ENCODE peak calls at places on chromosomes 11 and 22, in six cellular contexts. One of them, this sample, is unnamed.

GRCh38 chr11:18633256-18634139 is 644 bp downstream of the SPTY2D1 start:
- DNase-seq in GM12891: peak
- DNase-seq in K562: no peak
- DNase-seq in H1: no peak
- DNase-seq in HepG2: no peak
- DNase-seq in GM12878: peak
- DNase-seq in this sample: no peak

GRCh38 chr11:69138265-69138664 is 17.5 kb upstream of the SMIM38 start:
- DNase-seq in GM12891: no peak
- DNase-seq in K562: no peak
- DNase-seq in GM12878: no peak
- DNase-seq in H1: peak
- DNase-seq in HepG2: no peak
- DNase-seq in this sample: no peak

GRCh38 chr11:120344302-120345004 is 8.2 kb downstream of the ARHGEF12 start:
- DNase-seq in HepG2: no peak
- DNase-seq in GM12878: peak
- DNase-seq in GM12891: peak
- DNase-seq in K562: no peak
- DNase-seq in H1: no peak
- DNase-seq in this sample: peak

GRCh38 chr11:131823772-131824171 is 453.4 kb downstream of the NTM start:
- DNase-seq in GM12891: no peak
- DNase-seq in HepG2: peak
- DNase-seq in K562: no peak
- DNase-seq in H1: no peak
- DNase-seq in GM12878: no peak
- DNase-seq in this sample: no peak

GRCh38 chr11:17263803-17264202 is 12.7 kb upstream of the NUCB2 start:
- DNase-seq in GM12878: no peak
- DNase-seq in HepG2: no peak
- DNase-seq in H1: no peak
- DNase-seq in K562: no peak
- DNase-seq in GM12891: no peak
- DNase-seq in this sample: no peak

GRCh38 chr22:21972293-21972779 is 10.3 kb downstream of the TOP3B start:
- DNase-seq in H1: peak
- DNase-seq in GM12878: no peak
- DNase-seq in GM12891: peak
- DNase-seq in HepG2: peak
- DNase-seq in K562: peak
- DNase-seq in this sample: peak

GRCh38 chr11:6705905-6706535 is 22.9 kb upstream of the MRPL17 start:
- DNase-seq in GM12891: no peak
- DNase-seq in H1: peak
- DNase-seq in GM12878: no peak
- DNase-seq in K562: peak
- DNase-seq in HepG2: peak
- DNase-seq in this sample: peak

GRCh38 chr11:131749100-131749499 is 378.7 kb downstream of the NTM start:
- DNase-seq in H1: no peak
- DNase-seq in GM12878: no peak
- DNase-seq in HepG2: no peak
- DNase-seq in GM12891: no peak
- DNase-seq in K562: no peak
- DNase-seq in this sample: no peak

GRCh38 chr22:37485714-37486223 is 415 bp downstream of the MFNG start:
- DNase-seq in H1: no peak
- DNase-seq in GM12878: no peak
- DNase-seq in HepG2: no peak
- DNase-seq in GM12891: peak
- DNase-seq in K562: no peak
- DNase-seq in this sample: no peak

GRCh38 chr22:27433585-27434190 is 367.9 kb downstream of the MN1 start:
- DNase-seq in GM12891: no peak
- DNase-seq in H1: no peak
- DNase-seq in GM12878: no peak
- DNase-seq in HepG2: no peak
- DNase-seq in K562: no peak
- DNase-seq in this sample: no peak

GRCh38 chr22:44940121-44940520 is 69.7 kb downstream of the PHF21B start:
- DNase-seq in HepG2: no peak
- DNase-seq in GM12891: no peak
- DNase-seq in K562: no peak
- DNase-seq in GM12878: no peak
- DNase-seq in H1: no peak
- DNase-seq in this sample: no peak

GRCh38 chr22:23834830-23835772 is 3.7 kb downstream of the DERL3 start:
- DNase-seq in K562: no peak
- DNase-seq in H1: no peak
- DNase-seq in GM12878: no peak
- DNase-seq in HepG2: no peak
- DNase-seq in GM12891: no peak
- DNase-seq in this sample: no peak

GRCh38 chr11:107824668-107825369 is 33.8 kb downstream of the SLC35F2 start:
- DNase-seq in GM12891: no peak
- DNase-seq in HepG2: no peak
- DNase-seq in K562: no peak
- DNase-seq in GM12878: no peak
- DNase-seq in H1: no peak
- DNase-seq in this sample: no peak

GRCh38 chr11:15371533-15371932 is 256.8 kb downstream of the INSC start:
- DNase-seq in K562: no peak
- DNase-seq in HepG2: no peak
- DNase-seq in GM12878: no peak
- DNase-seq in H1: no peak
- DNase-seq in GM12891: no peak
- DNase-seq in this sample: no peak

GRCh38 chr11:76787271-76787670 is 4.1 kb downstream of the TSKU start:
- DNase-seq in GM12891: no peak
- DNase-seq in K562: no peak
- DNase-seq in GM12878: no peak
- DNase-seq in H1: no peak
- DNase-seq in HepG2: no peak
- DNase-seq in this sample: no peak

GRCh38 chr22:43263645-43264514 is 76.9 kb upstream of the TTLL12 start:
- DNase-seq in HepG2: peak
- DNase-seq in GM12878: peak
- DNase-seq in K562: peak
- DNase-seq in H1: no peak
- DNase-seq in GM12891: peak
- DNase-seq in this sample: peak

GRCh38 chr11:70029115-70029830 is 48.8 kb upstream of the ANO1 start:
- DNase-seq in HepG2: no peak
- DNase-seq in H1: no peak
- DNase-seq in K562: no peak
- DNase-seq in GM12878: no peak
- DNase-seq in GM12891: no peak
- DNase-seq in this sample: no peak

GRCh38 chr11:2677127-2677526 is 22.7 kb downstream of the KCNQ1OT1 start:
- DNase-seq in K562: no peak
- DNase-seq in HepG2: no peak
- DNase-seq in GM12891: no peak
- DNase-seq in GM12878: peak
- DNase-seq in H1: no peak
- DNase-seq in this sample: no peak

GRCh38 chr11:46920709-46921108 is 2.4 kb upstream of the LRP4 start:
- DNase-seq in HepG2: peak
- DNase-seq in GM12878: no peak
- DNase-seq in GM12891: no peak
- DNase-seq in H1: no peak
- DNase-seq in K562: no peak
- DNase-seq in this sample: no peak

GRCh38 chr22:25021976-25022711 is 69.6 kb downstream of the KIAA1671 start:
- DNase-seq in GM12891: no peak
- DNase-seq in K562: no peak
- DNase-seq in GM12878: no peak
- DNase-seq in HepG2: no peak
- DNase-seq in H1: no peak
- DNase-seq in this sample: no peak

GRCh38 chr11:7640826-7641225 is 32.5 kb downstream of the CYB5R2 start:
- DNase-seq in HepG2: no peak
- DNase-seq in K562: no peak
- DNase-seq in H1: no peak
- DNase-seq in GM12878: no peak
- DNase-seq in GM12891: no peak
- DNase-seq in this sample: no peak

GRCh38 chr11:5038336-5038735 is 8.0 kb upstream of the OR52J3 start:
- DNase-seq in H1: no peak
- DNase-seq in GM12891: no peak
- DNase-seq in K562: no peak
- DNase-seq in GM12878: no peak
- DNase-seq in HepG2: no peak
- DNase-seq in this sample: no peak

GRCh38 chr22:29072193-29072978 is 449 bp upstream of the KREMEN1 start:
- DNase-seq in GM12891: peak
- DNase-seq in GM12878: no peak
- DNase-seq in K562: peak
- DNase-seq in H1: peak
- DNase-seq in HepG2: peak
- DNase-seq in this sample: peak

GRCh38 chr11:77723024-77723423 is 85.4 kb upstream of the CLNS1A start:
- DNase-seq in GM12891: no peak
- DNase-seq in HepG2: no peak
- DNase-seq in K562: no peak
- DNase-seq in GM12878: no peak
- DNase-seq in H1: no peak
- DNase-seq in this sample: no peak

GRCh38 chr11:78587446-78587845 is 12.8 kb upstream of the NARS2 start:
- DNase-seq in GM12878: no peak
- DNase-seq in GM12891: no peak
- DNase-seq in H1: no peak
- DNase-seq in HepG2: no peak
- DNase-seq in K562: no peak
- DNase-seq in this sample: no peak

GRCh38 chr11:35525501-35526175 is at the start of gene PAMR1:
- DNase-seq in GM12878: no peak
- DNase-seq in H1: peak
- DNase-seq in K562: no peak
- DNase-seq in GM12891: peak
- DNase-seq in HepG2: no peak
- DNase-seq in this sample: peak
- TF ChIP-seq POLR2A in GM12878: no peak
- TF ChIP-seq POLR2A in H1: peak
- TF ChIP-seq POLR2A in K562: no peak
- TF ChIP-seq POLR2A in GM12891: no peak
- TF ChIP-seq POLR2A in HepG2: no peak
- TF ChIP-seq POLR2A in this sample: no peak

GRCh38 chr22:50705851-50706351 is 32.1 kb upstream of the ACR start:
- DNase-seq in HepG2: no peak
- DNase-seq in H1: no peak
- DNase-seq in GM12891: no peak
- DNase-seq in K562: no peak
- DNase-seq in GM12878: no peak
- DNase-seq in this sample: no peak

GRCh38 chr22:50704510-50705218 is 32.0 kb downstream of the SHANK3 start:
- DNase-seq in K562: peak
- DNase-seq in HepG2: no peak
- DNase-seq in GM12878: no peak
- DNase-seq in H1: no peak
- DNase-seq in GM12891: no peak
- DNase-seq in this sample: no peak

GRCh38 chr22:50703726-50704509 is 31.3 kb downstream of the SHANK3 start:
- DNase-seq in HepG2: no peak
- DNase-seq in K562: no peak
- DNase-seq in GM12878: no peak
- DNase-seq in GM12891: no peak
- DNase-seq in H1: no peak
- DNase-seq in this sample: no peak

GRCh38 chr22:50706481-50707125 is 31.4 kb upstream of the ACR start:
- DNase-seq in GM12878: no peak
- DNase-seq in K562: no peak
- DNase-seq in H1: no peak
- DNase-seq in GM12891: no peak
- DNase-seq in HepG2: no peak
- DNase-seq in this sample: no peak

DNA sequence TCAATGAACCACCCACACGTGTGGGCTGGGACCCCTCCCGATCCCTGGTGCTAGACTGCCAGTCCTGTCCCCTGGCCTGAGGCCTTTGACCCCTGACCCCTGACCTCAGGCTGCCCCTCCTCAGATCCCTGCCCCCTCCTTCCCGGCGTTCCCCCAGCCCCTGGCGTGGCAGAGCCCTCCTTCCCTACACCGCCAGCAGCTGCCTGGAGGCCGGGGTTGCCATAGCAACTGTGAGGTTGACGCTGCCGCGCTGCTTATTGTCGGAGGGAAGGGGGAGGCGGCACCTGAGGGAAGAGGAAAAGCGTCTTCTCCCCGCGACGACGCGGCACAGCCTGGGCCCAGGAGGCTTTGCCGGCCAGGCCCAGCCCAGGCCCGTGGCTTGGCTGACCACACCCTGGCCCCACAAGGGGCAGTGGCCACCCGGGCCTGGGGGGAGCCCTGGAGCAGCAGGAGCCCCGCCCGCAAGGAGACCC is 32.6 kb downstream of the SHANK3 start:
- DNase-seq in GM12878: no peak
- DNase-seq in GM12891: no peak
- DNase-seq in H1: peak
- DNase-seq in HepG2: no peak
- DNase-seq in K562: peak
- DNase-seq in this sample: no peak
- TF ChIP-seq TAF1 in GM12878: no peak
- TF ChIP-seq TAF1 in GM12891: no peak
- TF ChIP-seq TAF1 in H1: peak
- TF ChIP-seq TAF1 in HepG2: no peak
- TF ChIP-seq TAF1 in K562: no peak
- TF ChIP-seq TAF1 in this sample: no peak

GRCh38 chr22:50627914-50628542 is at the start of gene ARSA:
- DNase-seq in H1: peak
- DNase-seq in K562: peak
- DNase-seq in GM12878: peak
- DNase-seq in GM12891: peak
- DNase-seq in HepG2: peak
- DNase-seq in this sample: peak
- TF ChIP-seq POLR2A in H1: no peak
- TF ChIP-seq POLR2A in K562: peak
- TF ChIP-seq POLR2A in GM12878: peak
- TF ChIP-seq POLR2A in GM12891: no peak
- TF ChIP-seq POLR2A in HepG2: peak
- TF ChIP-seq POLR2A in this sample: peak

GRCh38 chr22:49807129-49807528 is 20.5 kb downstream of the BRD1 start:
- DNase-seq in GM12878: no peak
- DNase-seq in HepG2: no peak
- DNase-seq in K562: no peak
- DNase-seq in H1: no peak
- DNase-seq in GM12891: no peak
- DNase-seq in this sample: no peak

GRCh38 chr22:49811014-49811791 is 16.5 kb downstream of the BRD1 start:
- DNase-seq in GM12891: no peak
- DNase-seq in GM12878: no peak
- DNase-seq in H1: no peak
- DNase-seq in HepG2: no peak
- DNase-seq in K562: no peak
- DNase-seq in this sample: no peak

GRCh38 chr22:49812838-49813237 is 14.8 kb downstream of the BRD1 start:
- DNase-seq in GM12891: no peak
- DNase-seq in K562: no peak
- DNase-seq in H1: no peak
- DNase-seq in HepG2: no peak
- DNase-seq in GM12878: no peak
- DNase-seq in this sample: no peak

GRCh38 chr22:49807780-49808708 is 19.6 kb downstream of the BRD1 start:
- DNase-seq in K562: peak
- DNase-seq in GM12891: no peak
- DNase-seq in H1: no peak
- DNase-seq in GM12878: no peak
- DNase-seq in HepG2: no peak
- DNase-seq in this sample: no peak

GRCh38 chr22:49810363-49811013 is 17.2 kb downstream of the BRD1 start:
- DNase-seq in H1: no peak
- DNase-seq in K562: no peak
- DNase-seq in GM12878: no peak
- DNase-seq in GM12891: no peak
- DNase-seq in HepG2: no peak
- DNase-seq in this sample: no peak
- TF ChIP-seq TAF1 in H1: no peak
- TF ChIP-seq TAF1 in K562: no peak
- TF ChIP-seq TAF1 in GM12878: no peak
- TF ChIP-seq TAF1 in GM12891: no peak
- TF ChIP-seq TAF1 in HepG2: no peak
- TF ChIP-seq TAF1 in this sample: no peak